ENCODE peak calls at places on chromosomes 1 and 21, in five cellular contexts. C is GM18507; Z is ELF-1; X is activated CD4-positive, CD25-positive, alpha-beta regulatory T cell; J is A172. P is an unnamed sample.

GRCh38 chr1:52602328-52603300 is at the start of gene GPX7:
- DNase-seq in X (peak; percentile 42), C (peak; percentile 18), Z (peak; percentile 23), J (no peak), P (peak; percentile 57)

GRCh38 chr21:36700961-36701911 is 2.3 kb downstream of the SIM2 start:
- DNase-seq in X (no peak), C (no peak), Z (peak; percentile 62), J (no peak), P (no peak)

GRCh38 chr1:88204111-88204510 is 480.0 kb upstream of the PKN2 start:
- DNase-seq in J (no peak), X (no peak), Z (no peak), C (no peak), P (no peak)

GRCh38 chr1:156386949-156387898 is 18.2 kb downstream of the RHBG start:
- DNase-seq in C (no peak), Z (no peak), X (no peak), J (no peak), P (no peak)

GRCh38 chr1:20370628-20371200 is 80.0 kb downstream of the VWA5B1 start:
- DNase-seq in Z (no peak), C (no peak), X (no peak), J (no peak), P (no peak)

GRCh38 chr1:36118805-36119204 is 6.2 kb downstream of the COL8A2 start:
- DNase-seq in Z (no peak), J (no peak), C (no peak), X (no peak), P (no peak)

GRCh38 chr21:44985441-44986401 is 45.9 kb downstream of the SLX9 start:
- DNase-seq in Z (no peak), C (no peak), J (no peak), X (no peak), P (no peak)

GRCh38 chr1:91940496-91940895 is 8.7 kb upstream of the BRDT start:
- DNase-seq in C (no peak), J (no peak), Z (peak; percentile 17), X (no peak), P (no peak)

GRCh38 chr1:92795166-92795565 is 10.3 kb upstream of the EVI5 start:
- DNase-seq in C (no peak), Z (no peak), X (no peak), J (no peak), P (no peak)

GRCh38 chr1:243977104-243977503 is 74.0 kb upstream of the ZBTB18 start:
- DNase-seq in J (no peak), Z (no peak), X (no peak), C (no peak), P (no peak)

GRCh38 chr1:185439727-185440415 is 122.8 kb upstream of the IVNS1ABP start:
- DNase-seq in C (no peak), Z (no peak), J (peak; percentile 78), X (no peak), P (no peak)